ENCODE peak calls at places on chromosomes 3 and 15, in five cellular contexts. U is IMR-90, X is transverse colon, L is heart left ventricle, W is HCT116. D is an unnamed sample.
A peak's percentile ranks its signal among the peaks of the same experiment; 100 is the strongest.

GRCh38 chr3:117688583-117688982 is 979.0 kb downstream of the TUSC7 start:
- DNase-seq in U (no peak), X (no peak), L (no peak), W (no peak), D (no peak)

GRCh38 chr3:50609743-50610085 is 1.9 kb downstream of the CISH start:
- DNase-seq in U (no peak), X (no peak), L (no peak), W (no peak), D (no peak)

GRCh38 chr3:129486057-129487035 is 42.1 kb upstream of the RHO start:
- DNase-seq in U (peak; percentile 81), X (no peak), L (no peak), W (no peak), D (no peak)

GRCh38 chr3:155442066-155442465 is 148.6 kb upstream of the STRIT1 start:
- DNase-seq in U (peak; percentile 2), X (no peak), L (no peak), W (no peak), D (no peak)

GRCh38 chr15:91561371-91562100 is 292.0 kb upstream of the SLCO3A1 start:
- DNase-seq in U (peak; percentile 98), X (no peak), L (peak; percentile 46), W (no peak), D (peak; percentile 23)

GRCh38 chr3:39344746-39345344 is 15.3 kb downstream of the CCR8 start:
- DNase-seq in U (no peak), X (no peak), L (no peak), W (no peak), D (no peak)

GRCh38 chr3:59985643-59986200 is 935.9 kb upstream of the CFAP20DC start:
- DNase-seq in U (no peak), X (no peak), L (no peak), W (no peak), D (no peak)

GRCh38 chr3:76063811-76064210 is 278.5 kb upstream of the ZNF717 start:
- DNase-seq in U (no peak), X (no peak), L (no peak), W (no peak), D (no peak)

GRCh38 chr15:52078197-52078875 is 34.2 kb downstream of the BCL2L10 start:
- DNase-seq in U (no peak), X (no peak), L (no peak), W (no peak), D (no peak)

GRCh38 chr15:66654718-66655375 is 47.2 kb upstream of the SMAD6 start:
- DNase-seq in U (no peak), X (no peak), L (peak; percentile 58), W (no peak), D (no peak)

GRCh38 chr15:101675015-101675414 is 22.8 kb upstream of the TM2D3 start:
- DNase-seq in U (peak; percentile 92), X (no peak), L (no peak), W (no peak), D (no peak)

GRCh38 chr3:32257641-32258438 is 19.4 kb downstream of the CMTM8 start:
- DNase-seq in U (no peak), X (no peak), L (no peak), W (no peak), D (no peak)

GRCh38 chr3:185062221-185062620 is 90.6 kb downstream of the C3orf70 start:
- DNase-seq in U (no peak), X (no peak), L (no peak), W (no peak), D (no peak)

GRCh38 chr15:91860498-91860897 is 7.0 kb downstream of the SLCO3A1 start:
- DNase-seq in U (no peak), X (no peak), L (no peak), W (no peak), D (no peak)

GRCh38 chr3:188176884-188177283 is 22.9 kb downstream of the LPP start:
- DNase-seq in U (no peak), X (no peak), L (no peak), W (no peak), D (no peak)

GRCh38 chr15:29139540-29140459 is 129.8 kb downstream of the NSMCE3 start:
- DNase-seq in U (peak; percentile 24), X (peak; percentile 61), L (no peak), W (peak; percentile 16), D (peak; percentile 81)

GRCh38 chr3:5093786-5094185 is 28.3 kb upstream of the ARL8B start:
- DNase-seq in U (no peak), X (no peak), L (no peak), W (no peak), D (no peak)

GRCh38 chr3:48429416-48430358 is at the start of gene PLXNB1:
- DNase-seq in U (peak; percentile 71), X (peak; percentile 84), L (peak; percentile 41), W (no peak), D (peak; percentile 75)

GRCh38 chr3:9673082-9673481 is 23.8 kb downstream of the MTMR14 start:
- DNase-seq in U (no peak), X (no peak), L (no peak), W (no peak), D (no peak)

GRCh38 chr3:9678493-9678892 is 25.1 kb upstream of the CPNE9 start:
- DNase-seq in U (no peak), X (no peak), L (no peak), W (no peak), D (no peak)

GRCh38 chr3:9679476-9680097 is 24.0 kb upstream of the CPNE9 start:
- DNase-seq in U (no peak), X (no peak), L (no peak), W (no peak), D (no peak)

GRCh38 chr3:9673752-9674151 is 24.4 kb downstream of the MTMR14 start:
- DNase-seq in U (no peak), X (no peak), L (no peak), W (no peak), D (no peak)

DNA sequence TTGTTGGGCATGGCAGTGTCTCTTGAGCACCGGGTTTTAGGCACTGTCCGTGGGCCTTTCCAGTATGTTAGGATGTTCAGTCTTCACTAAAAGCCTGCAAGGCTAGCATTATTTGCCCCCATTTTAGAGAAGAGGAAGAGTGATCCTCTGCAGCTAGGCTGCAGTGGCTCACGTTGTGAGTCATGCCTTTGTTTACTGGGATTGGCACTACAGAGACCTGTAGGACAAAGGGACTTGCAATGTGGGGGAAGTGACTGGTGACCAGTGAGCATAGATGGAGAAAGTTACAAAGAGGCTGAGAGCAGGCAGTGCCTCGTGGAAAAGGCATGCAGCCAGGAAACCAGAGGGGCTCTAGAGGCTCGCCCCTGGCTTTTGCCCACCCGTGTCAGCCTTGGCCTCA is 26.9 kb upstream of the CPNE9 start:
- DNase-seq in U (peak; percentile 26), X (no peak), L (no peak), W (no peak), D (no peak)
- TF ChIP-seq POLR2A in U (no peak), X (no peak), L (no peak), W (no peak), D (no peak)

GRCh38 chr3:53254190-53254809 is 1.5 kb downstream of the TKT start:
- DNase-seq in U (no peak), X (no peak), L (no peak), W (no peak), D (no peak)

GRCh38 chr3:53255775-53256703 is at the start of gene TKT:
- DNase-seq in U (peak; percentile 87), X (peak; percentile 90), L (peak; percentile 89), W (no peak), D (peak; percentile 86)

GRCh38 chr3:53256704-53257055 is 858 bp upstream of the TKT start:
- DNase-seq in U (no peak), X (no peak), L (no peak), W (no peak), D (no peak)

GRCh38 chr3:53254810-53255359 is 937 bp downstream of the TKT start:
- DNase-seq in U (peak; percentile 47), X (peak; percentile 86), L (peak; percentile 75), W (no peak), D (peak; percentile 70)

GRCh38 chr3:53255360-53255774 is 455 bp downstream of the TKT start:
- DNase-seq in U (no peak), X (peak; percentile 37), L (peak; percentile 50), W (no peak), D (no peak)
- TF ChIP-seq POLR2A in U (no peak), X (no peak), L (no peak), W (no peak), D (no peak)

GRCh38 chr15:75650908-75651809 is 3.4 kb downstream of the SNX33 start:
- DNase-seq in U (no peak), X (peak; percentile 48), L (peak; percentile 85), W (no peak), D (no peak)
- TF ChIP-seq POLR2A in U (no peak), X (no peak), L (no peak), W (no peak), D (no peak)

GRCh38 chr15:22844421-22845288 is 6.2 kb downstream of the NIPA2 start:
- DNase-seq in U (no peak), X (no peak), L (no peak), W (no peak), D (no peak)
- TF ChIP-seq POLR2A in U (no peak), X (no peak), L (no peak), W (no peak), D (no peak)

GRCh38 chr15:39921274-39921638 is 1.2 kb upstream of the GPR176 start:
- DNase-seq in U (no peak), X (no peak), L (no peak), W (no peak), D (no peak)

GRCh38 chr15:39919740-39920509 is at the start of gene GPR176:
- DNase-seq in U (peak; percentile 84), X (peak; percentile 22), L (peak; percentile 33), W (no peak), D (peak; percentile 63)

GRCh38 chr15:39918688-39919385 is 1.2 kb downstream of the GPR176 start:
- DNase-seq in U (peak; percentile 93), X (no peak), L (no peak), W (no peak), D (peak; percentile 29)

GRCh38 chr15:39919396-39919739 is 698 bp downstream of the GPR176 start:
- DNase-seq in U (no peak), X (no peak), L (no peak), W (no peak), D (no peak)

GRCh38 chr15:39920510-39921273 is 626 bp upstream of the GPR176 start:
- DNase-seq in U (peak; percentile 84), X (peak; percentile 80), L (peak; percentile 83), W (no peak), D (peak; percentile 70)
- TF ChIP-seq POLR2A in U (peak; percentile 22), X (peak; percentile 34), L (no peak), W (peak; percentile 44), D (peak; percentile 82)

DNA sequence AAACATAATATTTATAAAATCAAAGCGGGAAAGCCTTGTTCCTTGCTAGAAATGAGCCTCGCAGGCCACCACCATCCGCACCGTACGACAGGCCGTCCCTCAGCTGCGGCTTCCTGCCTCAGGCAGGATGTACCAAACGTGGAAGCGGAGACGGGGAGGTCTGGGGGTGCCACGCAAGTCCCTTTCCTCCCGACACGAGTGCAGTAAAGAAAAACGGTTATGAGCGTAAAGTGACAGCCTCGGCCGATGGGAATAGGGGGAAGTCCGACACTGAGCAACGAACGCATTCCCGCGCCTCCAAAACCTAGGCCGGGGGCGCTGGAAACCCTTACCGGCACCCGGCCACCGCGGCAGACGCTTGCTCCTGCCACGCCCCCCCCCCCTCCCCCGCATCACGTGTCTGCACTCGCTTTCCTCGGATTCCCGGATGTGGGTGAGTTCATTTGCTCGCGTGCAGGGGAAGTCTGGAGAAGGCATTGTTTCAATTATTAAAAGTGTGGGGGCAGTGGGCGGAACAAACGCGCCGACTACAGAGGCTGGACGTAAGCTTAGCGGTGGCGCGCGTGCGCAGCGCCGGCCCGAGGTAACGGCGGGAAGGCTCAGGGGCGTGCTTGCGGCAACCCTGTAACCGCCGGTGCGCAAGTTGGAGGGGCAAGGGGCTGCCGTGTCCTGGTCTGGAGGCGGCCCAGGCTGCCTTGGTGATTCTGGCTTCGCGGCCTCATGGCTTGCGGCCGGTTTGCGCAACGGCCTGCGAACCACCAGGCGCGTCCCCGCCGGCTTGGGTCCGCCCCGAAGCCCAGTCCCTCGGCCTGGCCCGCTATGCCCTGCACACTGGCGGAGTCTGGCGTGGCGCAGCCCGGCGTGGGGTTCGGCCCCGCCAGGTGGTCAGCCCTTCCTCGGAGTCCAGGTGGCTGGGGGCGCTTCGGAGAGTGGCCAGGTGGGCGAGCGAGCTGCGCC is at the start of the genes ANAPC13 and CEP63:
- DNase-seq in U (peak; percentile 99), X (peak; percentile 95), L (peak; percentile 95), W (peak; percentile 99), D (peak; percentile 63)
- TF ChIP-seq POLR2A in U (peak; percentile 82), X (peak; percentile 72), L (no peak), W (peak; percentile 77), D (peak; percentile 94)

D was measured in H54.